ENCODE peak calls at places on chromosomes 6 and 20, in five cellular contexts. One of them, this sample, is unnamed.

GRCh38 chr6:106085687-106085983 is 501 bp upstream of the PRDM1 start:
- DNase-seq in pulmonary artery endothelial cell: no peak
- DNase-seq in mucosa of gallbladder: no peak
- DNase-seq in substantia nigra: no peak
- DNase-seq in tibial artery: no peak
- DNase-seq in this sample: no peak

GRCh38 chr6:161373905-161374451 is 100.1 kb upstream of the AGPAT4 start:
- DNase-seq in tibial artery: peak
- DNase-seq in mucosa of gallbladder: peak
- DNase-seq in substantia nigra: no peak
- DNase-seq in pulmonary artery endothelial cell: peak
- DNase-seq in this sample: peak

GRCh38 chr6:57135885-57136284 is 36.2 kb upstream of the BAG2 start:
- DNase-seq in mucosa of gallbladder: no peak
- DNase-seq in tibial artery: no peak
- DNase-seq in substantia nigra: no peak
- DNase-seq in pulmonary artery endothelial cell: no peak
- DNase-seq in this sample: no peak

GRCh38 chr6:166450167-166450873 is 67.6 kb upstream of the MPC1 start:
- DNase-seq in substantia nigra: no peak
- DNase-seq in tibial artery: no peak
- DNase-seq in mucosa of gallbladder: no peak
- DNase-seq in pulmonary artery endothelial cell: no peak
- DNase-seq in this sample: no peak

GRCh38 chr20:43853174-43853803 is 61.4 kb upstream of the TOX2 start:
- DNase-seq in substantia nigra: no peak
- DNase-seq in mucosa of gallbladder: no peak
- DNase-seq in tibial artery: no peak
- DNase-seq in pulmonary artery endothelial cell: no peak
- DNase-seq in this sample: no peak

GRCh38 chr6:108186226-108186625 is 20.4 kb downstream of the NR2E1 start:
- DNase-seq in substantia nigra: no peak
- DNase-seq in tibial artery: no peak
- DNase-seq in pulmonary artery endothelial cell: no peak
- DNase-seq in mucosa of gallbladder: no peak
- DNase-seq in this sample: no peak

GRCh38 chr6:121823437-121823851 is 388.0 kb downstream of the GJA1 start:
- DNase-seq in substantia nigra: no peak
- DNase-seq in mucosa of gallbladder: no peak
- DNase-seq in pulmonary artery endothelial cell: no peak
- DNase-seq in tibial artery: no peak
- DNase-seq in this sample: no peak

GRCh38 chr6:147287869-147288271 is 83.7 kb downstream of the STXBP5 start:
- DNase-seq in tibial artery: no peak
- DNase-seq in pulmonary artery endothelial cell: peak
- DNase-seq in mucosa of gallbladder: no peak
- DNase-seq in substantia nigra: no peak
- DNase-seq in this sample: no peak

GRCh38 chr6:136737343-136738177 is 54.7 kb downstream of the MAP3K5 start:
- DNase-seq in pulmonary artery endothelial cell: peak
- DNase-seq in mucosa of gallbladder: no peak
- DNase-seq in tibial artery: peak
- DNase-seq in substantia nigra: no peak
- DNase-seq in this sample: no peak

GRCh38 chr6:39213195-39213920 is 15.9 kb downstream of the KCNK5 start:
- DNase-seq in pulmonary artery endothelial cell: no peak
- DNase-seq in substantia nigra: no peak
- DNase-seq in tibial artery: no peak
- DNase-seq in mucosa of gallbladder: no peak
- DNase-seq in this sample: no peak

GRCh38 chr20:11001767-11002540 is 328.2 kb upstream of the JAG1 start:
- DNase-seq in mucosa of gallbladder: no peak
- DNase-seq in tibial artery: no peak
- DNase-seq in pulmonary artery endothelial cell: peak
- DNase-seq in substantia nigra: no peak
- DNase-seq in this sample: no peak